ENCODE peak calls at places on chromosome 3, in seven cellular contexts. One of them, this sample, is unnamed. For H3K4me1, the result is how much of the 10 kb centered on the place peaks cover.

GRCh38 chr3:2362122-2362521 is 263.5 kb downstream of the CNTN4 start:
- DNase-seq in cardiac muscle cell: no peak
- DNase-seq in transverse colon: no peak
- DNase-seq in body of pancreas: no peak
- DNase-seq in IMR-90: no peak
- DNase-seq in CD8-positive, alpha-beta memory T cell: no peak
- DNase-seq in CD4-positive, alpha-beta memory T cell: no peak
- DNase-seq in this sample: no peak

GRCh38 chr3:14278799-14279705 is 100.4 kb downstream of the LSM3 start:
- DNase-seq in cardiac muscle cell: no peak
- DNase-seq in CD8-positive, alpha-beta memory T cell: no peak
- DNase-seq in body of pancreas: no peak
- DNase-seq in transverse colon: no peak
- DNase-seq in CD4-positive, alpha-beta memory T cell: no peak
- DNase-seq in IMR-90: no peak
- DNase-seq in this sample: no peak

GRCh38 chr3:108820586-108820985 is 2.0 kb upstream of the TRAT1 start:
- DNase-seq in body of pancreas: no peak
- DNase-seq in CD4-positive, alpha-beta memory T cell: no peak
- DNase-seq in CD8-positive, alpha-beta memory T cell: no peak
- DNase-seq in transverse colon: no peak
- DNase-seq in cardiac muscle cell: no peak
- DNase-seq in IMR-90: no peak
- DNase-seq in this sample: no peak

GRCh38 chr3:187811580-187812250 is 66.4 kb upstream of the BCL6 start:
- DNase-seq in cardiac muscle cell: no peak
- DNase-seq in transverse colon: no peak
- DNase-seq in body of pancreas: no peak
- DNase-seq in CD4-positive, alpha-beta memory T cell: no peak
- DNase-seq in CD8-positive, alpha-beta memory T cell: no peak
- DNase-seq in IMR-90: peak
- DNase-seq in this sample: no peak

GRCh38 chr3:129756871-129757270 is 136.6 kb downstream of the TMCC1 start:
- DNase-seq in IMR-90: peak
- DNase-seq in body of pancreas: no peak
- DNase-seq in cardiac muscle cell: no peak
- DNase-seq in transverse colon: no peak
- DNase-seq in CD8-positive, alpha-beta memory T cell: no peak
- DNase-seq in CD4-positive, alpha-beta memory T cell: no peak
- DNase-seq in this sample: no peak

GRCh38 chr3:49723301-49723630 is 485 bp downstream of the GMPPB start:
- DNase-seq in body of pancreas: peak
- DNase-seq in CD4-positive, alpha-beta memory T cell: peak
- DNase-seq in transverse colon: peak
- DNase-seq in IMR-90: peak
- DNase-seq in CD8-positive, alpha-beta memory T cell: peak
- DNase-seq in cardiac muscle cell: peak
- DNase-seq in this sample: no peak

GRCh38 chr3:151903501-151903991 is 30.1 kb downstream of the SUCNR1 start:
- DNase-seq in body of pancreas: no peak
- DNase-seq in IMR-90: peak
- DNase-seq in transverse colon: no peak
- DNase-seq in CD8-positive, alpha-beta memory T cell: no peak
- DNase-seq in cardiac muscle cell: peak
- DNase-seq in CD4-positive, alpha-beta memory T cell: no peak
- DNase-seq in this sample: no peak

GRCh38 chr3:27914199-27914598 is 192.1 kb upstream of the EOMES start:
- DNase-seq in CD4-positive, alpha-beta memory T cell: no peak
- DNase-seq in transverse colon: no peak
- DNase-seq in IMR-90: no peak
- DNase-seq in cardiac muscle cell: no peak
- DNase-seq in CD8-positive, alpha-beta memory T cell: no peak
- DNase-seq in body of pancreas: no peak
- DNase-seq in this sample: peak

GRCh38 chr3:156997351-156997750 is 162.6 kb downstream of the CCNL1 start:
- DNase-seq in transverse colon: no peak
- DNase-seq in CD8-positive, alpha-beta memory T cell: no peak
- DNase-seq in body of pancreas: no peak
- DNase-seq in IMR-90: no peak
- DNase-seq in CD4-positive, alpha-beta memory T cell: no peak
- DNase-seq in cardiac muscle cell: no peak
- DNase-seq in this sample: no peak

GRCh38 chr3:12553921-12554391 is 2.9 kb upstream of the MKRN2 start:
- DNase-seq in IMR-90: no peak
- DNase-seq in body of pancreas: no peak
- DNase-seq in cardiac muscle cell: no peak
- DNase-seq in transverse colon: peak
- DNase-seq in CD8-positive, alpha-beta memory T cell: no peak
- DNase-seq in CD4-positive, alpha-beta memory T cell: peak
- DNase-seq in this sample: no peak

GRCh38 chr3:141482250-141482937 is 4.4 kb upstream of the RASA2 start:
- DNase-seq in body of pancreas: no peak
- DNase-seq in CD8-positive, alpha-beta memory T cell: no peak
- DNase-seq in cardiac muscle cell: no peak
- DNase-seq in transverse colon: no peak
- DNase-seq in CD4-positive, alpha-beta memory T cell: no peak
- DNase-seq in IMR-90: peak
- DNase-seq in this sample: no peak

GRCh38 chr3:10515884-10516495 is 10.6 kb upstream of the ATP2B2 start:
- DNase-seq in CD4-positive, alpha-beta memory T cell: no peak
- DNase-seq in cardiac muscle cell: peak
- DNase-seq in CD8-positive, alpha-beta memory T cell: no peak
- DNase-seq in IMR-90: no peak
- DNase-seq in body of pancreas: no peak
- DNase-seq in transverse colon: no peak
- DNase-seq in this sample: no peak

GRCh38 chr3:49415931-49416601 is 3.8 kb downstream of the TCTA start:
- DNase-seq in IMR-90: no peak
- DNase-seq in transverse colon: peak
- DNase-seq in CD4-positive, alpha-beta memory T cell: peak
- DNase-seq in cardiac muscle cell: no peak
- DNase-seq in CD8-positive, alpha-beta memory T cell: peak
- DNase-seq in body of pancreas: no peak
- DNase-seq in this sample: no peak

GRCh38 chr3:100158877-100159563 is 44.7 kb upstream of the FILIP1L start:
- DNase-seq in CD4-positive, alpha-beta memory T cell: no peak
- DNase-seq in IMR-90: no peak
- DNase-seq in transverse colon: no peak
- DNase-seq in cardiac muscle cell: no peak
- DNase-seq in body of pancreas: no peak
- DNase-seq in CD8-positive, alpha-beta memory T cell: no peak
- DNase-seq in this sample: no peak

GRCh38 chr3:123383101-123384053 is 65.5 kb downstream of the ADCY5 start:
- DNase-seq in IMR-90: peak
- DNase-seq in body of pancreas: no peak
- DNase-seq in CD4-positive, alpha-beta memory T cell: no peak
- DNase-seq in transverse colon: no peak
- DNase-seq in CD8-positive, alpha-beta memory T cell: no peak
- DNase-seq in cardiac muscle cell: peak
- DNase-seq in this sample: no peak

GRCh38 chr3:148975277-148975676 is 16.1 kb upstream of the GYG1 start:
- DNase-seq in CD4-positive, alpha-beta memory T cell: no peak
- DNase-seq in CD8-positive, alpha-beta memory T cell: no peak
- DNase-seq in transverse colon: no peak
- DNase-seq in IMR-90: no peak
- DNase-seq in body of pancreas: no peak
- DNase-seq in cardiac muscle cell: no peak
- DNase-seq in this sample: no peak

GRCh38 chr3:127153506-127153815 is 39.5 kb upstream of the PRR23E start:
- DNase-seq in CD8-positive, alpha-beta memory T cell: no peak
- DNase-seq in CD4-positive, alpha-beta memory T cell: no peak
- DNase-seq in cardiac muscle cell: no peak
- DNase-seq in IMR-90: no peak
- DNase-seq in transverse colon: no peak
- DNase-seq in body of pancreas: no peak
- DNase-seq in this sample: no peak

GRCh38 chr3:31039145-31039544 is 144.7 kb upstream of the GADL1 start:
- DNase-seq in IMR-90: no peak
- DNase-seq in transverse colon: no peak
- DNase-seq in cardiac muscle cell: no peak
- DNase-seq in CD8-positive, alpha-beta memory T cell: no peak
- DNase-seq in CD4-positive, alpha-beta memory T cell: no peak
- DNase-seq in body of pancreas: no peak
- DNase-seq in this sample: no peak

GRCh38 chr3:23654571-23654970 is 151.2 kb upstream of the UBE2E1 start:
- DNase-seq in cardiac muscle cell: no peak
- DNase-seq in CD8-positive, alpha-beta memory T cell: no peak
- DNase-seq in body of pancreas: no peak
- DNase-seq in CD4-positive, alpha-beta memory T cell: no peak
- DNase-seq in transverse colon: no peak
- DNase-seq in IMR-90: no peak
- DNase-seq in this sample: no peak

GRCh38 chr3:59771760-59772159 is 721.9 kb upstream of the CFAP20DC start:
- DNase-seq in IMR-90: peak
- DNase-seq in CD4-positive, alpha-beta memory T cell: no peak
- DNase-seq in transverse colon: no peak
- DNase-seq in cardiac muscle cell: no peak
- DNase-seq in body of pancreas: no peak
- DNase-seq in CD8-positive, alpha-beta memory T cell: no peak
- DNase-seq in this sample: no peak

GRCh38 chr3:57570878-57571277 is 14.8 kb downstream of the PDE12 start:
- DNase-seq in CD4-positive, alpha-beta memory T cell: no peak
- DNase-seq in cardiac muscle cell: no peak
- DNase-seq in CD8-positive, alpha-beta memory T cell: no peak
- DNase-seq in transverse colon: no peak
- DNase-seq in body of pancreas: no peak
- DNase-seq in IMR-90: no peak
- DNase-seq in this sample: no peak

GRCh38 chr3:115401891-115402501 is 221.3 kb upstream of the GAP43 start:
- DNase-seq in IMR-90: peak
- DNase-seq in CD8-positive, alpha-beta memory T cell: no peak
- DNase-seq in body of pancreas: no peak
- DNase-seq in cardiac muscle cell: no peak
- DNase-seq in CD4-positive, alpha-beta memory T cell: no peak
- DNase-seq in transverse colon: no peak
- DNase-seq in this sample: no peak
- H3K27ac ChIP-seq in IMR-90: no peak
- H3K27ac ChIP-seq in CD8-positive, alpha-beta memory T cell: no peak
- H3K27ac ChIP-seq in body of pancreas: no peak
- H3K27ac ChIP-seq in cardiac muscle cell: no peak
- H3K27ac ChIP-seq in CD4-positive, alpha-beta memory T cell: no peak
- H3K27ac ChIP-seq in transverse colon: no peak
- H3K27ac ChIP-seq in this sample: no peak

GRCh38 chr3:37892917-37893595 is 31.4 kb downstream of the CTDSPL start:
- DNase-seq in cardiac muscle cell: peak
- DNase-seq in CD8-positive, alpha-beta memory T cell: no peak
- DNase-seq in transverse colon: no peak
- DNase-seq in body of pancreas: peak
- DNase-seq in CD4-positive, alpha-beta memory T cell: no peak
- DNase-seq in IMR-90: peak
- DNase-seq in this sample: no peak
- H3K4me1 ChIP-seq in cardiac muscle cell: under half
- H3K4me1 ChIP-seq in CD8-positive, alpha-beta memory T cell: under half
- H3K4me1 ChIP-seq in transverse colon: under half
- H3K4me1 ChIP-seq in body of pancreas: under half
- H3K4me1 ChIP-seq in CD4-positive, alpha-beta memory T cell: under half
- H3K4me1 ChIP-seq in IMR-90: under half
- H3K4me1 ChIP-seq in this sample: under half

DNA sequence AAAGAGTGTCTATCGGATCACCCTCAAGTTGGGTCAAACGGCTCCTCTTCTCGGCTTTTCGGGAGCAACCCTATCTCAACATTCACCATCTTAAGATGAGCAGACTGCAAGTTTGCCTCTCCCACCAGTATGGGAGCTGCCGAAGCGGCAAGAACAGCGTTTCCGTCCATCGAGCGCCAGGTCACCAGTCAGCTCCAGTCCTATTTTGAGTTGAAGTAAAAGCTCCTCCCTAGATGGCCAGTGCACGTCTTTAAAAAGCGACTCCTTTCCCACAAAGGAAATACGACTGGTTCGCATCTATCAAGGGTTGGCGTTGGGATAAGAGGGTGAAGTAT is 369 bp upstream of the U2SURP start:
- DNase-seq in IMR-90: no peak
- DNase-seq in transverse colon: no peak
- DNase-seq in body of pancreas: no peak
- DNase-seq in CD8-positive, alpha-beta memory T cell: no peak
- DNase-seq in CD4-positive, alpha-beta memory T cell: no peak
- DNase-seq in cardiac muscle cell: no peak
- DNase-seq in this sample: no peak
- H3K27ac ChIP-seq in IMR-90: peak
- H3K27ac ChIP-seq in transverse colon: peak
- H3K27ac ChIP-seq in body of pancreas: peak
- H3K27ac ChIP-seq in CD8-positive, alpha-beta memory T cell: peak
- H3K27ac ChIP-seq in CD4-positive, alpha-beta memory T cell: peak
- H3K27ac ChIP-seq in cardiac muscle cell: peak
- H3K27ac ChIP-seq in this sample: no peak

GRCh38 chr3:55591893-55592292 is 104.8 kb upstream of the WNT5A start:
- DNase-seq in CD4-positive, alpha-beta memory T cell: no peak
- DNase-seq in cardiac muscle cell: no peak
- DNase-seq in CD8-positive, alpha-beta memory T cell: no peak
- DNase-seq in transverse colon: no peak
- DNase-seq in body of pancreas: no peak
- DNase-seq in IMR-90: peak
- DNase-seq in this sample: no peak
- H3K4me1 ChIP-seq in CD4-positive, alpha-beta memory T cell: under half
- H3K4me1 ChIP-seq in cardiac muscle cell: under half
- H3K4me1 ChIP-seq in CD8-positive, alpha-beta memory T cell: under half
- H3K4me1 ChIP-seq in transverse colon: under half
- H3K4me1 ChIP-seq in body of pancreas: under half
- H3K4me1 ChIP-seq in IMR-90: under half
- H3K4me1 ChIP-seq in this sample: under half

This sample was measured in iPS DF 6.9.